ENCODE peak calls at places on chromosomes 4 and X, in eight cellular contexts. One of them, this sample, is unnamed.

GRCh38 chr4:169054879-169055278 is 44.8 kb upstream of the CBR4 start:
- DNase-seq in stomach: no peak
- DNase-seq in pancreas: no peak
- DNase-seq in choroid plexus epithelial cell: no peak
- DNase-seq in dorsolateral prefrontal cortex: no peak
- DNase-seq in IMR-90: no peak
- DNase-seq in ovary: no peak
- DNase-seq in right atrium auricular region: no peak
- DNase-seq in this sample: no peak

GRCh38 chrX:16445166-16445752 is 204.7 kb upstream of the S100G start:
- DNase-seq in IMR-90: peak
- DNase-seq in choroid plexus epithelial cell: peak
- DNase-seq in ovary: no peak
- DNase-seq in right atrium auricular region: no peak
- DNase-seq in pancreas: no peak
- DNase-seq in stomach: peak
- DNase-seq in dorsolateral prefrontal cortex: no peak
- DNase-seq in this sample: peak

GRCh38 chr4:7787681-7788141 is 151.9 kb downstream of the AFAP1 start:
- DNase-seq in dorsolateral prefrontal cortex: no peak
- DNase-seq in pancreas: no peak
- DNase-seq in IMR-90: no peak
- DNase-seq in right atrium auricular region: no peak
- DNase-seq in choroid plexus epithelial cell: no peak
- DNase-seq in stomach: no peak
- DNase-seq in ovary: no peak
- DNase-seq in this sample: peak

GRCh38 chrX:13283512-13283911 is 36.3 kb downstream of the ATXN3L start:
- DNase-seq in stomach: no peak
- DNase-seq in ovary: no peak
- DNase-seq in dorsolateral prefrontal cortex: no peak
- DNase-seq in pancreas: no peak
- DNase-seq in right atrium auricular region: no peak
- DNase-seq in choroid plexus epithelial cell: no peak
- DNase-seq in IMR-90: no peak
- DNase-seq in this sample: no peak

GRCh38 chr4:138399041-138399440 is 156.9 kb upstream of the SLC7A11 start:
- DNase-seq in right atrium auricular region: no peak
- DNase-seq in dorsolateral prefrontal cortex: no peak
- DNase-seq in IMR-90: no peak
- DNase-seq in choroid plexus epithelial cell: no peak
- DNase-seq in ovary: no peak
- DNase-seq in pancreas: no peak
- DNase-seq in stomach: no peak
- DNase-seq in this sample: no peak

GRCh38 chrX:106404512-106404911 is 207.3 kb upstream of the RADX start:
- DNase-seq in IMR-90: no peak
- DNase-seq in choroid plexus epithelial cell: peak
- DNase-seq in dorsolateral prefrontal cortex: no peak
- DNase-seq in ovary: no peak
- DNase-seq in pancreas: no peak
- DNase-seq in stomach: no peak
- DNase-seq in right atrium auricular region: no peak
- DNase-seq in this sample: no peak

GRCh38 chr4:144547678-144548298 is 98.2 kb upstream of the HHIP start:
- DNase-seq in stomach: no peak
- DNase-seq in ovary: no peak
- DNase-seq in dorsolateral prefrontal cortex: no peak
- DNase-seq in choroid plexus epithelial cell: no peak
- DNase-seq in pancreas: no peak
- DNase-seq in right atrium auricular region: no peak
- DNase-seq in IMR-90: no peak
- DNase-seq in this sample: no peak

GRCh38 chr4:145870155-145871020 is 68.2 kb downstream of the ZNF827 start:
- DNase-seq in ovary: no peak
- DNase-seq in dorsolateral prefrontal cortex: no peak
- DNase-seq in IMR-90: no peak
- DNase-seq in stomach: no peak
- DNase-seq in right atrium auricular region: no peak
- DNase-seq in pancreas: no peak
- DNase-seq in choroid plexus epithelial cell: no peak
- DNase-seq in this sample: peak

GRCh38 chr4:124738994-124739393 is 26.5 kb upstream of the ANKRD50 start:
- DNase-seq in ovary: no peak
- DNase-seq in IMR-90: no peak
- DNase-seq in stomach: no peak
- DNase-seq in right atrium auricular region: no peak
- DNase-seq in pancreas: no peak
- DNase-seq in dorsolateral prefrontal cortex: no peak
- DNase-seq in choroid plexus epithelial cell: no peak
- DNase-seq in this sample: no peak

GRCh38 chr4:70713453-70714026 is 8.2 kb upstream of the RUFY3 start:
- DNase-seq in choroid plexus epithelial cell: no peak
- DNase-seq in pancreas: no peak
- DNase-seq in ovary: no peak
- DNase-seq in dorsolateral prefrontal cortex: no peak
- DNase-seq in IMR-90: no peak
- DNase-seq in stomach: no peak
- DNase-seq in right atrium auricular region: no peak
- DNase-seq in this sample: no peak

GRCh38 chr4:165814256-165815010 is 58.6 kb upstream of the TLL1 start:
- DNase-seq in stomach: no peak
- DNase-seq in IMR-90: no peak
- DNase-seq in pancreas: no peak
- DNase-seq in dorsolateral prefrontal cortex: no peak
- DNase-seq in right atrium auricular region: no peak
- DNase-seq in choroid plexus epithelial cell: peak
- DNase-seq in ovary: no peak
- DNase-seq in this sample: no peak

GRCh38 chr4:140643571-140644055 is 74.9 kb upstream of the UCP1 start:
- DNase-seq in choroid plexus epithelial cell: no peak
- DNase-seq in IMR-90: no peak
- DNase-seq in stomach: no peak
- DNase-seq in pancreas: no peak
- DNase-seq in dorsolateral prefrontal cortex: no peak
- DNase-seq in ovary: no peak
- DNase-seq in right atrium auricular region: no peak
- DNase-seq in this sample: no peak

GRCh38 chr4:174429701-174430100 is 92.6 kb downstream of the HPGD start:
- DNase-seq in choroid plexus epithelial cell: peak
- DNase-seq in right atrium auricular region: no peak
- DNase-seq in IMR-90: no peak
- DNase-seq in stomach: no peak
- DNase-seq in pancreas: no peak
- DNase-seq in dorsolateral prefrontal cortex: no peak
- DNase-seq in ovary: no peak
- DNase-seq in this sample: no peak

GRCh38 chr4:26985836-26986235 is 125.2 kb downstream of the STIM2 start:
- DNase-seq in right atrium auricular region: no peak
- DNase-seq in stomach: no peak
- DNase-seq in ovary: no peak
- DNase-seq in IMR-90: no peak
- DNase-seq in pancreas: no peak
- DNase-seq in dorsolateral prefrontal cortex: no peak
- DNase-seq in choroid plexus epithelial cell: peak
- DNase-seq in this sample: no peak

GRCh38 chr4:118989098-118990080 is 100.7 kb downstream of the SYNPO2 start:
- DNase-seq in dorsolateral prefrontal cortex: no peak
- DNase-seq in pancreas: no peak
- DNase-seq in right atrium auricular region: no peak
- DNase-seq in choroid plexus epithelial cell: peak
- DNase-seq in IMR-90: peak
- DNase-seq in stomach: no peak
- DNase-seq in ovary: no peak
- DNase-seq in this sample: no peak

GRCh38 chrX:103847174-103847870 is 15.3 kb upstream of the RAB9B start:
- DNase-seq in pancreas: no peak
- DNase-seq in dorsolateral prefrontal cortex: no peak
- DNase-seq in IMR-90: peak
- DNase-seq in choroid plexus epithelial cell: peak
- DNase-seq in stomach: no peak
- DNase-seq in right atrium auricular region: no peak
- DNase-seq in ovary: no peak
- DNase-seq in this sample: no peak

GRCh38 chr4:123418486-123418931 is 21.9 kb downstream of the SPRY1 start:
- DNase-seq in dorsolateral prefrontal cortex: no peak
- DNase-seq in stomach: peak
- DNase-seq in choroid plexus epithelial cell: peak
- DNase-seq in ovary: no peak
- DNase-seq in pancreas: no peak
- DNase-seq in IMR-90: peak
- DNase-seq in right atrium auricular region: no peak
- DNase-seq in this sample: no peak

GRCh38 chr4:7523526-7523925 is 88.8 kb upstream of the PSAPL1 start:
- DNase-seq in right atrium auricular region: no peak
- DNase-seq in choroid plexus epithelial cell: no peak
- DNase-seq in dorsolateral prefrontal cortex: no peak
- DNase-seq in pancreas: no peak
- DNase-seq in ovary: no peak
- DNase-seq in stomach: no peak
- DNase-seq in IMR-90: no peak
- DNase-seq in this sample: peak

GRCh38 chrX:112889400-112889799 is 48.8 kb upstream of the AMOT start:
- DNase-seq in choroid plexus epithelial cell: no peak
- DNase-seq in ovary: no peak
- DNase-seq in stomach: no peak
- DNase-seq in dorsolateral prefrontal cortex: no peak
- DNase-seq in right atrium auricular region: no peak
- DNase-seq in pancreas: no peak
- DNase-seq in IMR-90: no peak
- DNase-seq in this sample: no peak

GRCh38 chr4:139416073-139416673 is 37.7 kb upstream of the RAB33B start:
- DNase-seq in choroid plexus epithelial cell: peak
- DNase-seq in stomach: no peak
- DNase-seq in ovary: no peak
- DNase-seq in IMR-90: peak
- DNase-seq in dorsolateral prefrontal cortex: no peak
- DNase-seq in right atrium auricular region: no peak
- DNase-seq in pancreas: no peak
- DNase-seq in this sample: no peak

GRCh38 chrX:13569479-13570244 is at the start of gene EGFL6:
- DNase-seq in choroid plexus epithelial cell: no peak
- DNase-seq in right atrium auricular region: no peak
- DNase-seq in pancreas: peak
- DNase-seq in stomach: no peak
- DNase-seq in ovary: no peak
- DNase-seq in dorsolateral prefrontal cortex: no peak
- DNase-seq in IMR-90: no peak
- DNase-seq in this sample: peak

GRCh38 chrX:46574337-46574940 is 874 bp downstream of the CHST7 start:
- DNase-seq in dorsolateral prefrontal cortex: no peak
- DNase-seq in stomach: no peak
- DNase-seq in choroid plexus epithelial cell: peak
- DNase-seq in IMR-90: no peak
- DNase-seq in right atrium auricular region: no peak
- DNase-seq in ovary: peak
- DNase-seq in pancreas: peak
- DNase-seq in this sample: no peak

GRCh38 chrX:39726810-39727209 is 370.9 kb downstream of the BCOR start:
- DNase-seq in stomach: no peak
- DNase-seq in pancreas: no peak
- DNase-seq in dorsolateral prefrontal cortex: no peak
- DNase-seq in ovary: no peak
- DNase-seq in IMR-90: peak
- DNase-seq in choroid plexus epithelial cell: no peak
- DNase-seq in right atrium auricular region: no peak
- DNase-seq in this sample: no peak

GRCh38 chrX:18895157-18895952 is 88.6 kb downstream of the PHKA2 start:
- DNase-seq in IMR-90: peak
- DNase-seq in ovary: peak
- DNase-seq in dorsolateral prefrontal cortex: no peak
- DNase-seq in choroid plexus epithelial cell: peak
- DNase-seq in stomach: no peak
- DNase-seq in pancreas: no peak
- DNase-seq in right atrium auricular region: no peak
- DNase-seq in this sample: no peak

GRCh38 chr4:157045507-157046127 is 30.3 kb upstream of the GLRB start:
- DNase-seq in IMR-90: peak
- DNase-seq in right atrium auricular region: no peak
- DNase-seq in dorsolateral prefrontal cortex: no peak
- DNase-seq in stomach: no peak
- DNase-seq in pancreas: no peak
- DNase-seq in choroid plexus epithelial cell: peak
- DNase-seq in ovary: peak
- DNase-seq in this sample: peak
- TF ChIP-seq CTCF in IMR-90: peak
- TF ChIP-seq CTCF in right atrium auricular region: peak
- TF ChIP-seq CTCF in dorsolateral prefrontal cortex: peak
- TF ChIP-seq CTCF in stomach: peak
- TF ChIP-seq CTCF in pancreas: peak
- TF ChIP-seq CTCF in choroid plexus epithelial cell: peak
- TF ChIP-seq CTCF in ovary: peak
- TF ChIP-seq CTCF in this sample: peak

GRCh38 chrX:55715847-55716246 is 1.7 kb upstream of the RRAGB start:
- DNase-seq in ovary: no peak
- DNase-seq in right atrium auricular region: no peak
- DNase-seq in dorsolateral prefrontal cortex: no peak
- DNase-seq in stomach: no peak
- DNase-seq in IMR-90: no peak
- DNase-seq in choroid plexus epithelial cell: no peak
- DNase-seq in pancreas: no peak
- DNase-seq in this sample: no peak
- TF ChIP-seq CTCF in ovary: no peak
- TF ChIP-seq CTCF in right atrium auricular region: no peak
- TF ChIP-seq CTCF in dorsolateral prefrontal cortex: no peak
- TF ChIP-seq CTCF in stomach: no peak
- TF ChIP-seq CTCF in IMR-90: no peak
- TF ChIP-seq CTCF in choroid plexus epithelial cell: no peak
- TF ChIP-seq CTCF in pancreas: no peak
- TF ChIP-seq CTCF in this sample: no peak

GRCh38 chr4:160836431-160836830 is 1327.4 kb downstream of the FSTL5 start:
- DNase-seq in pancreas: no peak
- DNase-seq in dorsolateral prefrontal cortex: no peak
- DNase-seq in stomach: no peak
- DNase-seq in IMR-90: no peak
- DNase-seq in right atrium auricular region: no peak
- DNase-seq in choroid plexus epithelial cell: no peak
- DNase-seq in ovary: no peak
- DNase-seq in this sample: no peak

GRCh38 chr4:160831165-160831922 is 1332.5 kb downstream of the FSTL5 start:
- DNase-seq in stomach: no peak
- DNase-seq in right atrium auricular region: no peak
- DNase-seq in pancreas: no peak
- DNase-seq in dorsolateral prefrontal cortex: no peak
- DNase-seq in choroid plexus epithelial cell: no peak
- DNase-seq in ovary: no peak
- DNase-seq in IMR-90: no peak
- DNase-seq in this sample: no peak

GRCh38 chr4:160835789-160836188 is 1328.0 kb downstream of the FSTL5 start:
- DNase-seq in ovary: no peak
- DNase-seq in pancreas: no peak
- DNase-seq in stomach: no peak
- DNase-seq in right atrium auricular region: no peak
- DNase-seq in IMR-90: no peak
- DNase-seq in dorsolateral prefrontal cortex: no peak
- DNase-seq in choroid plexus epithelial cell: peak
- DNase-seq in this sample: no peak
- TF ChIP-seq CTCF in ovary: no peak
- TF ChIP-seq CTCF in pancreas: no peak
- TF ChIP-seq CTCF in stomach: no peak
- TF ChIP-seq CTCF in right atrium auricular region: no peak
- TF ChIP-seq CTCF in IMR-90: no peak
- TF ChIP-seq CTCF in dorsolateral prefrontal cortex: no peak
- TF ChIP-seq CTCF in choroid plexus epithelial cell: no peak
- TF ChIP-seq CTCF in this sample: no peak

GRCh38 chrX:80550722-80551121 is 130.5 kb downstream of the TENT5D start:
- DNase-seq in pancreas: no peak
- DNase-seq in right atrium auricular region: no peak
- DNase-seq in stomach: no peak
- DNase-seq in ovary: no peak
- DNase-seq in choroid plexus epithelial cell: no peak
- DNase-seq in IMR-90: no peak
- DNase-seq in dorsolateral prefrontal cortex: no peak
- DNase-seq in this sample: no peak

GRCh38 chrX:80556148-80556547 is 135.9 kb downstream of the TENT5D start:
- DNase-seq in right atrium auricular region: no peak
- DNase-seq in ovary: no peak
- DNase-seq in dorsolateral prefrontal cortex: no peak
- DNase-seq in stomach: no peak
- DNase-seq in IMR-90: no peak
- DNase-seq in pancreas: no peak
- DNase-seq in choroid plexus epithelial cell: no peak
- DNase-seq in this sample: no peak
- TF ChIP-seq CTCF in right atrium auricular region: no peak
- TF ChIP-seq CTCF in ovary: no peak
- TF ChIP-seq CTCF in dorsolateral prefrontal cortex: no peak
- TF ChIP-seq CTCF in stomach: no peak
- TF ChIP-seq CTCF in IMR-90: no peak
- TF ChIP-seq CTCF in pancreas: no peak
- TF ChIP-seq CTCF in choroid plexus epithelial cell: no peak
- TF ChIP-seq CTCF in this sample: no peak